ENCODE peak calls at places on chromosomes 1 and 21, in five cellular contexts. U is HepG2, N is WTC11, D is K562, I is H1. V is an unnamed sample.

GRCh38 chr1:26190373-26190987 is at the start of gene CATSPER4:
- DNase-seq in I (peak), U (peak), D (peak), N (peak), V (no peak)

GRCh38 chr21:45993210-45994085 is 11.9 kb downstream of the COL6A1 start:
- DNase-seq in D (no peak), U (no peak), N (peak), I (no peak), V (no peak)

GRCh38 chr1:52127181-52128175 is 14.4 kb upstream of the ZFYVE9 start:
- DNase-seq in I (no peak), N (no peak), U (peak), D (no peak), V (peak)

GRCh38 chr1:220761688-220762427 is 13.7 kb downstream of the MTARC2 start:
- DNase-seq in N (no peak), I (no peak), U (peak), D (no peak), V (no peak)

GRCh38 chr1:117608213-117608612 is 2.4 kb downstream of the TENT5C start:
- DNase-seq in I (no peak), U (no peak), D (no peak), N (no peak), V (no peak)

GRCh38 chr1:185291647-185292046 is 25.4 kb downstream of the IVNS1ABP start:
- DNase-seq in D (no peak), U (no peak), N (no peak), I (no peak), V (no peak)

GRCh38 chr1:179124866-179125265 is 43.0 kb downstream of the TOR3A start:
- DNase-seq in N (no peak), D (no peak), U (no peak), I (no peak), V (no peak)

GRCh38 chr21:16588433-16588860 is 858.7 kb downstream of the USP25 start:
- DNase-seq in N (peak), U (no peak), I (no peak), D (no peak), V (no peak)

GRCh38 chr1:106049595-106049994 is 1006.9 kb upstream of the PRMT6 start:
- DNase-seq in U (no peak), N (no peak), I (no peak), D (no peak), V (no peak)

GRCh38 chr1:206921772-206922265 is at the start of gene FCMR:
- DNase-seq in N (no peak), I (no peak), U (peak), D (no peak), V (no peak)

GRCh38 chr1:79355073-79355472 is 348.5 kb upstream of the ADGRL4 start:
- DNase-seq in U (no peak), D (no peak), N (no peak), I (no peak), V (no peak)

GRCh38 chr1:102183711-102184110 is 187.0 kb upstream of the OLFM3 start:
- DNase-seq in N (no peak), D (no peak), U (no peak), I (no peak), V (no peak)

GRCh38 chr1:34985063-34985770 is at the start of gene TMEM35B:
- DNase-seq in U (peak), D (peak), I (no peak), N (peak), V (no peak)

GRCh38 chr21:14488805-14489204 is 57.3 kb downstream of the SAMSN1 start:
- DNase-seq in I (no peak), D (no peak), N (no peak), U (no peak), V (no peak)

GRCh38 chr1:99717005-99717404 is 49.4 kb downstream of the FRRS1 start:
- DNase-seq in N (no peak), I (no peak), U (peak), D (peak), V (no peak)

GRCh38 chr1:167198518-167199133 is 22.1 kb upstream of the POU2F1 start:
- DNase-seq in D (no peak), U (no peak), N (no peak), I (no peak), V (no peak)

GRCh38 chr1:206953126-206953525 is 6.9 kb upstream of the PIGR start:
- DNase-seq in N (no peak), D (peak), U (no peak), I (no peak), V (no peak)

GRCh38 chr1:48596036-48596435 is 124.0 kb upstream of the SPATA6 start:
- DNase-seq in I (no peak), N (no peak), U (no peak), D (no peak), V (no peak)

GRCh38 chr1:184050631-184051030 is 899 bp upstream of the TSEN15 start:
- DNase-seq in I (no peak), D (no peak), U (no peak), N (no peak), V (no peak)

GRCh38 chr1:232793944-232794343 is 11.3 kb upstream of the MAP10 start:
- DNase-seq in I (no peak), D (no peak), U (no peak), N (no peak), V (peak)

GRCh38 chr21:33059319-33059894 is 10.5 kb upstream of the OLIG1 start:
- DNase-seq in I (no peak), U (peak), N (no peak), D (no peak), V (no peak)

GRCh38 chr1:114468047-114468446 is 43.0 kb downstream of the TRIM33 start:
- DNase-seq in I (no peak), U (no peak), D (no peak), N (no peak), V (no peak)

GRCh38 chr1:25971044-25971881 is 26.6 kb downstream of the PAFAH2 start:
- DNase-seq in U (no peak), D (no peak), N (no peak), I (no peak), V (no peak)

GRCh38 chr21:32768530-32768929 is 3.0 kb downstream of the PAXBP1 start:
- DNase-seq in I (no peak), U (no peak), D (no peak), N (no peak), V (no peak)

GRCh38 chr1:42745851-42746250 is 5.8 kb upstream of the CLDN19 start:
- DNase-seq in U (no peak), I (no peak), D (no peak), N (no peak), V (no peak)

GRCh38 chr1:152752225-152752624 is 5.6 kb upstream of the KPRP start:
- DNase-seq in D (no peak), U (peak), N (no peak), I (no peak), V (no peak)

GRCh38 chr1:41314376-41314775 is 46.9 kb upstream of the FOXO6 start:
- DNase-seq in N (no peak), U (no peak), I (no peak), D (no peak), V (no peak)

GRCh38 chr1:186620951-186621350 is 59.3 kb downstream of the PTGS2 start:
- DNase-seq in N (no peak), I (no peak), D (no peak), U (no peak), V (no peak)

DNA sequence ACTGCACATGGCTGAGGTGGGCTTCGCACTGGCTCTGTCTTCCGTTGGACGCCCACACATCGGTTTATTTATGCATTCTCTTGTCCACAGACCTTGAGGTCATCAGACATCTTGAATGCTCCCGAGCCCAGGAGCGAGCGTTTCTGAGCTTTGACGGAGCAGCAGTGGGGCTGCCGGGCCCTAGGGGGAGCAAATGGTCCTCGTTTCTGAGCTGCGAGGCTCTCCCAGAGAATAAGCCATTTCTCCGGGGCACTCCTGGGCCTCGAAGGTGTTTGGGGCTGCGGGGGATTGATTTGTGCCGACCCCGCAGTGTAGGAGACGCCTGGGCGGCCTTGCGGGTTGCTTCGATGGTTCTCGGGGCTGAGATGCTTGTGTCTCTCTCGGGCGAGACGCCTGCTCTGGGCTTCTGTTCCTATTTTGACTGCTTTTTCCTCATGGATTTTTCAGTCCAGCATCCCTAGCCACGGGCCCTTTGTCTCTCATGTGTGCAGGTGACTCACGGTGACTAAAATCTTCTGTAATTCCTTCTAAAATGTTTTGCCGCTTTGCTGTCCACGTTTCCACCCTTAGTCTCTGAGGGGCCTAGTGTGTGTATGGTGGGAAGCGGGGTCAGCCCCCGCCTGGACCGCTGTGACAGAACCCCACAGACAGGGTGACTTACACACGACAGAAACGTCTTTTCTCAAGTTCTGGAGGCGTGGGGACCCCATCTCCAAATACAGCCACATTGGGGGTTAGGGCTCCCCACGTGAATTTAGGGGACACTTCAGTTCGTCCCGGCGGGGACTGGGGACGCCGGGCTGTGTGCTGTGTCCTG is 62.1 kb downstream of the FAAP20 start:
- DNase-seq in U (peak), I (no peak), D (peak), N (peak), V (no peak)
- TF ChIP-seq ATF3 in U (no peak), I (no peak), D (peak), N (no peak), V (no peak)

DNA sequence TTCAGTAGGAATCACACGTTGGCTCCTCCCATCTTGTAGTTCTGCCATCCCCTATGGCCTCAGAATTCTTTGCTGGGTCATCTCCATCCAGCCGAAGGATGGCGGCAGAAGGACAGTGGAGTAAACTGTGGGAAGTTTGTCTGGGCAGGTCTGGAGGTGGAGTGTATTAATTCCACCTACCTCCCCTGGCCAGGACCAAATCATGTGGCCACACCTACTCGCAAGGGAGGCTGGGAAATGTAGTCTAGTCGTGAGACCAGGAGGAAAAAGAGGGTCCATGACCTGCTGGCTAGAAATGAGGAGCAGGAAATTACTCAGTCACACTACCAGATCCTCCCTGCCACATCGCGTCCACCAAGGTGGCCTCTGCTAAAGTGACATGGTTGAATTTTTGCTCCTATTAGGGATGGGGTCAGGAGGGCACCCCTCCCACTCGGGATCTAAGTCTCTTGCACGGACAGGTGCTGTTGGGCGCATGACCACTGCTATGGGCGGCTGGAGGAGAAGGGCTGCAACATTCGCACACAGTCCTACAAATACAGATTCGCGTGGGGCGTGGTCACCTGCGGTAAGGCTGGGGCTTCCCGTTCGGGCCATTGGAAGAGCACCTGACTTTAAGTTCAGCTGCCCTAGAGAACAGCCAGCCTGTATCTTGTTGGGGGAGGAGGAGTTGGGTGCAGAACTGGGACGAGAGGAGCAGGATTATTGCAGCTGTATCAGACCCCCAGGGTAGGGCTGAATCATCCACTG is 19.5 kb downstream of the PLA2G5 start:
- DNase-seq in U (no peak), I (no peak), N (peak), D (peak), V (peak)
- TF ChIP-seq ATF3 in U (no peak), I (no peak), N (no peak), D (no peak), V (no peak)

GRCh38 chr1:227434808-227435207 is 116.5 kb upstream of the CDC42BPA start:
- DNase-seq in D (no peak), N (no peak), U (no peak), I (no peak), V (no peak)
- TF ChIP-seq ATF3 in D (no peak), N (no peak), U (no peak), I (no peak), V (no peak)

DNA sequence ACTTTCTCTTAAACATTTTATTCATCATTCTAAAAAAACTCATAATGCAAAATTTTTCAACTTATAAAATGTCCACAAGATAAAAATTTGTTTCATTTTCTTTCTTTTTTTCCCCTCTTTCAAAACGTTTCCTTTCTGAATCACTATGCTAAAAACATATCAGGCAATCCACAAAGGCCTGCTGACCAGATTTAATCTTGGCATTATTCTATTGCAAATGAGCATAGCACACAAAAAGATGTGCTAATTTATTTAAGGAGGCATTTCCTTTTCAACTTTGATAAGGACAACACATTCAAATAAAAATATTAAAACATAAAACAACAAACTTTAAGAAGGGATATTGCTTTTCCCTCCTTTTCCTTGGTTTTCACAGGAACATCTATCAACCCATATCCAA is 215.3 kb upstream of the FOXD3 start:
- DNase-seq in U (no peak), I (no peak), D (no peak), N (no peak), V (no peak)
- TF ChIP-seq ATF3 in U (no peak), I (no peak), D (no peak), N (no peak), V (no peak)

GRCh38 chr1:55150880-55151582 is 64.1 kb downstream of the USP24 start:
- DNase-seq in U (no peak), I (no peak), N (no peak), D (no peak), V (no peak)
- TF ChIP-seq ATF3 in U (no peak), I (no peak), N (no peak), D (no peak), V (no peak)

V was measured in HCT116.